ENCODE peak calls at places on chromosomes 12 and 14, in four cellular contexts. O is IMR-90, B is mucosa of gallbladder, E is Peyer's patch. F is an unnamed sample.
A peak's percentile ranks its signal among the peaks of the same experiment; 100 is the strongest.

GRCh38 chr14:104432611-104433231 is 146.8 kb upstream of the C14orf180 start:
- DNase-seq in E (peak; percentile 49), O (no peak), B (no peak), F (peak; percentile 22)

GRCh38 chr14:35932659-35933159 is 106.6 kb downstream of the BRMS1L start:
- DNase-seq in E (no peak), O (no peak), B (no peak), F (no peak)

GRCh38 chr14:76964695-76965094 is 63.8 kb downstream of the IRF2BPL start:
- DNase-seq in E (no peak), O (no peak), B (no peak), F (no peak)

GRCh38 chr14:94532462-94532861 is 23.2 kb upstream of the SERPINA12 start:
- DNase-seq in E (no peak), O (no peak), B (no peak), F (no peak)

GRCh38 chr12:84911331-84912190 is 1.0 kb downstream of the SLC6A15 start:
- DNase-seq in E (no peak), B (no peak), O (peak; percentile 56), F (no peak)

GRCh38 chr14:74241611-74242005 is 2.4 kb downstream of the VSX2 start:
- DNase-seq in O (no peak), E (no peak), B (no peak), F (no peak)

GRCh38 chr14:25406818-25407217 is 356.9 kb upstream of the STXBP6 start:
- DNase-seq in B (peak; percentile 15), E (no peak), O (peak; percentile 8), F (no peak)

GRCh38 chr12:104792570-104792969 is 165.5 kb downstream of the SLC41A2 start:
- DNase-seq in E (no peak), B (peak; percentile 59), O (peak; percentile 86), F (no peak)

GRCh38 chr14:70032447-70032846 is 153.2 kb downstream of the SMOC1 start:
- DNase-seq in E (no peak), O (no peak), B (no peak), F (no peak)

GRCh38 chr12:114288071-114288470 is 117.9 kb downstream of the TBX5 start:
- DNase-seq in B (no peak), E (no peak), O (peak; percentile 21), F (no peak)

GRCh38 chr14:48125654-48126053 is 450.2 kb upstream of the MDGA2 start:
- DNase-seq in O (no peak), B (no peak), E (no peak), F (no peak)

GRCh38 chr14:95433094-95433478 is 83.4 kb downstream of the SYNE3 start:
- DNase-seq in O (no peak), E (no peak), B (no peak), F (no peak)

GRCh38 chr12:132711169-132711843 is 664 bp downstream of the PGAM5 start:
- DNase-seq in B (no peak), E (peak; percentile 66), O (peak; percentile 23), F (peak; percentile 34)

GRCh38 chr12:4987076-4987775 is 56.5 kb upstream of the KCNA5 start:
- DNase-seq in E (no peak), O (no peak), B (no peak), F (no peak)

GRCh38 chr12:49369723-49370145 is 2.5 kb downstream of the SPATS2 start:
- DNase-seq in E (no peak), O (peak; percentile 54), B (no peak), F (peak; percentile 43)

GRCh38 chr12:77685906-77686305 is 144.8 kb upstream of the NAV3 start:
- DNase-seq in O (no peak), B (no peak), E (no peak), F (no peak)

GRCh38 chr12:49703647-49704137 is 3.5 kb downstream of the FMNL3 start:
- DNase-seq in B (no peak), O (peak; percentile 92), E (no peak), F (no peak)

GRCh38 chr12:49577589-49578315 is 9.8 kb upstream of the MCRS1 start:
- DNase-seq in E (no peak), O (no peak), B (no peak), F (no peak)

GRCh38 chr14:21192875-21193535 is 37.1 kb upstream of the OR5AU1 start:
- DNase-seq in O (peak; percentile 40), B (no peak), E (no peak), F (no peak)

GRCh38 chr12:76083761-76084276 is 666 bp downstream of the NAP1L1 start:
- DNase-seq in B (peak; percentile 45), E (peak; percentile 74), O (peak; percentile 62), F (peak; percentile 49)

GRCh38 chr12:50187084-50187900 is 20.1 kb upstream of the CERS5 start:
- DNase-seq in O (peak; percentile 94), E (no peak), B (no peak), F (no peak)

GRCh38 chr12:9721394-9722092 is 11.4 kb downstream of the CLECL1 start:
- DNase-seq in B (no peak), O (peak; percentile 3), E (no peak), F (no peak)

GRCh38 chr14:23469127-23469905 is at the start of gene NGDN:
- DNase-seq in E (peak; percentile 92), B (peak; percentile 98), O (peak; percentile 100), F (peak; percentile 94)

GRCh38 chr12:6943719-6944380 is at the start of the genes C12orf57 and RNU7-1:
- DNase-seq in E (peak; percentile 80), O (peak; percentile 89), B (no peak), F (peak; percentile 79)

GRCh38 chr14:102610968-102611811 is 18.7 kb downstream of the RCOR1 start:
- DNase-seq in B (no peak), O (no peak), E (no peak), F (no peak)

GRCh38 chr14:104461676-104462443 is 117.7 kb upstream of the C14orf180 start:
- DNase-seq in O (no peak), E (no peak), B (peak; percentile 6), F (no peak)

GRCh38 chr14:77973246-77973645 is 173.3 kb downstream of the ADCK1 start:
- DNase-seq in O (no peak), B (no peak), E (no peak), F (no peak)

GRCh38 chr14:92105845-92106094 is 612 bp downstream of the ATXN3 start:
- DNase-seq in B (peak; percentile 30), E (peak; percentile 59), O (no peak), F (peak; percentile 38)

GRCh38 chr12:43914923-43915468 is 79.1 kb downstream of the TMEM117 start:
- DNase-seq in B (no peak), E (no peak), O (no peak), F (no peak)

GRCh38 chr12:131353826-131354225 is 357.1 kb upstream of the SFSWAP start:
- DNase-seq in B (no peak), E (no peak), O (no peak), F (no peak)

GRCh38 chr12:93453633-93454032 is 11.9 kb upstream of the UBE2N start:
- DNase-seq in B (no peak), E (no peak), O (peak; percentile 77), F (no peak)

F was measured in stomach.